ENCODE peak calls at places on chromosomes 16 and 17, in seven cellular contexts. Y, G, J, N, B, O and C are unnamed samples.

GRCh38 chr17:30191072-30191471 is 44.4 kb downstream of the SLC6A4 start:
- DNase-seq in Y (no peak), G (no peak), J (no peak), N (no peak), B (no peak), O (no peak), C (no peak)

GRCh38 chr16:10385725-10386516 is at the start of gene ATF7IP2:
- DNase-seq in Y (no peak), G (peak), J (peak), N (peak), B (no peak), O (peak), C (peak)

GRCh38 chr17:56309897-56310296 is 156.6 kb downstream of the ANKFN1 start:
- DNase-seq in Y (no peak), G (no peak), J (no peak), N (no peak), B (no peak), O (no peak), C (no peak)

GRCh38 chr17:61196302-61196704 is 203.3 kb upstream of the TBX2 start:
- DNase-seq in Y (no peak), G (no peak), J (no peak), N (no peak), B (no peak), O (no peak), C (no peak)

GRCh38 chr17:76087531-76087930 is 8.5 kb downstream of the ZACN start:
- DNase-seq in Y (no peak), G (no peak), J (no peak), N (no peak), B (no peak), O (no peak), C (no peak)

GRCh38 chr17:1894753-1895339 is 65.0 kb downstream of the RPA1 start:
- DNase-seq in Y (no peak), G (no peak), J (no peak), N (no peak), B (no peak), O (no peak), C (no peak)

GRCh38 chr17:77403854-77404253 is 263.1 kb downstream of the SEC14L1 start:
- DNase-seq in Y (no peak), G (no peak), J (no peak), N (no peak), B (no peak), O (no peak), C (no peak)

GRCh38 chr17:81428521-81428920 is 33.3 kb downstream of the BAHCC1 start:
- DNase-seq in Y (no peak), G (no peak), J (no peak), N (no peak), B (no peak), O (no peak), C (no peak)

GRCh38 chr17:62892069-62892675 is 73.9 kb upstream of the TANC2 start:
- DNase-seq in Y (no peak), G (no peak), J (no peak), N (no peak), B (no peak), O (no peak), C (no peak)

GRCh38 chr17:8799001-8799850 is at the start of gene MFSD6L:
- DNase-seq in Y (peak), G (no peak), J (no peak), N (no peak), B (no peak), O (peak), C (no peak)